ENCODE peak calls at places on chromosomes 2 and 18, in five cellular contexts. Y is heart left ventricle, A is cardiac muscle cell, Q is neuronal stem cell, W is H9. P is an unnamed sample.

GRCh38 chr2:48114256-48114655 is 208.0 kb upstream of the FBXO11 start:
- DNase-seq in Y (no peak), A (peak; percentile 89), Q (no peak), W (no peak), P (no peak)

GRCh38 chr2:55087930-55088329 is 37.7 kb upstream of the RTN4 start:
- DNase-seq in Y (no peak), A (no peak), Q (no peak), W (no peak), P (no peak)

GRCh38 chr2:216279011-216279410 is 93.3 kb downstream of the MARCHF4 start:
- DNase-seq in Y (no peak), A (peak; percentile 42), Q (no peak), W (no peak), P (no peak)

GRCh38 chr2:15943914-15944313 is 3.6 kb downstream of the MYCN start:
- DNase-seq in Y (no peak), A (peak; percentile 51), Q (no peak), W (no peak), P (no peak)

GRCh38 chr2:11389551-11390528 is 45.4 kb upstream of the ROCK2 start:
- DNase-seq in Y (no peak), A (peak; percentile 87), Q (no peak), W (no peak), P (no peak)

GRCh38 chr2:157305713-157306110 is 19.9 kb downstream of the ERMN start:
- DNase-seq in Y (no peak), A (no peak), Q (no peak), W (no peak), P (no peak)

GRCh38 chr2:95008311-95008710 is 17.2 kb upstream of the MAL start:
- DNase-seq in Y (no peak), A (no peak), Q (no peak), W (no peak), P (no peak)

GRCh38 chr2:23668756-23669304 is 258.1 kb downstream of the ATAD2B start:
- DNase-seq in Y (no peak), A (no peak), Q (no peak), W (no peak), P (no peak)

GRCh38 chr18:60686142-60686541 is 313.6 kb upstream of the MC4R start:
- DNase-seq in Y (no peak), A (no peak), Q (no peak), W (no peak), P (no peak)

GRCh38 chr2:9106338-9107167 is 100.1 kb upstream of the ASAP2 start:
- DNase-seq in Y (no peak), A (no peak), Q (no peak), W (no peak), P (no peak)